ENCODE peak calls at places on chromosomes 3 and 15, in seven cellular contexts. Q is GM12891, R is SK-N-SH, J is H1, I is K562, X is GM12878, F is HepG2. G is an unnamed sample.

GRCh38 chr15:41908681-41909461 is 15.0 kb upstream of the SPTBN5 start:
- DNase-seq in R (no peak), X (no peak), I (no peak), J (no peak), Q (no peak), F (no peak), G (no peak)

GRCh38 chr3:18121020-18121419 is 304.1 kb downstream of the SATB1 start:
- DNase-seq in F (no peak), J (no peak), Q (no peak), I (no peak), X (no peak), R (no peak), G (no peak)

GRCh38 chr15:92930061-92930460 is 29.9 kb downstream of the CHD2 start:
- DNase-seq in I (no peak), J (no peak), R (no peak), X (no peak), F (no peak), Q (no peak), G (no peak)

GRCh38 chr3:56086355-56086754 is 381.9 kb downstream of the ERC2 start:
- DNase-seq in I (no peak), Q (no peak), X (no peak), R (no peak), F (no peak), J (no peak), G (no peak)

GRCh38 chr3:45937206-45938042 is 5.8 kb upstream of the CXCR6 start:
- DNase-seq in J (no peak), F (no peak), Q (no peak), X (no peak), R (no peak), I (no peak), G (no peak)

GRCh38 chr15:96330450-96331140 is at the start of gene NR2F2:
- DNase-seq in R (peak), X (peak), J (peak), F (peak), I (peak), Q (peak), G (peak)

GRCh38 chr3:4670352-4670751 is 177.2 kb downstream of the ITPR1 start:
- DNase-seq in Q (no peak), I (peak), X (no peak), R (peak), F (peak), J (no peak), G (no peak)

GRCh38 chr3:172210355-172210754 is 171.0 kb downstream of the FNDC3B start:
- DNase-seq in F (no peak), X (no peak), Q (no peak), J (no peak), I (no peak), R (no peak), G (no peak)

GRCh38 chr3:55000546-55000945 is 72.7 kb upstream of the LRTM1 start:
- DNase-seq in X (no peak), F (no peak), I (no peak), R (peak), Q (no peak), J (no peak), G (no peak)

GRCh38 chr3:151213881-151214280 is 10.9 kb upstream of the GPR171 start:
- DNase-seq in X (no peak), R (no peak), J (no peak), Q (no peak), I (no peak), F (no peak), G (no peak)

GRCh38 chr15:96325579-96326331 is 4.7 kb upstream of the NR2F2 start:
- DNase-seq in J (no peak), R (no peak), F (no peak), X (no peak), I (no peak), Q (no peak), G (no peak)

GRCh38 chr15:83999396-84000120 is 236.0 kb upstream of the GOLGA6L4 start:
- DNase-seq in F (no peak), I (no peak), Q (no peak), X (no peak), R (no peak), J (no peak), G (no peak)

GRCh38 chr15:96333194-96334016 is 2.9 kb downstream of the NR2F2 start:
- DNase-seq in X (no peak), J (peak), R (peak), Q (no peak), F (no peak), I (no peak), G (no peak)

GRCh38 chr3:123038751-123039150 is 11.2 kb upstream of the SEMA5B start:
- DNase-seq in X (no peak), I (no peak), F (no peak), Q (no peak), R (no peak), J (no peak), G (no peak)

GRCh38 chr15:81334768-81335447 is 11.0 kb upstream of the STARD5 start:
- DNase-seq in F (no peak), R (no peak), J (no peak), I (no peak), Q (no peak), X (no peak), G (no peak)

GRCh38 chr3:142450192-142450591 is 2.4 kb upstream of the XRN1 start:
- DNase-seq in Q (no peak), F (no peak), J (no peak), X (no peak), R (no peak), I (no peak), G (no peak)

GRCh38 chr3:40317061-40317676 is 7.7 kb downstream of the EIF1B start:
- DNase-seq in R (peak), F (peak), Q (peak), X (no peak), J (no peak), I (peak), G (no peak)

GRCh38 chr15:48962662-48963523 is 826 bp downstream of the SHC4 start:
- DNase-seq in Q (peak), X (no peak), F (no peak), I (no peak), R (peak), J (peak), G (peak)

GRCh38 chr3:58946875-58947274 is 103.0 kb downstream of the CFAP20DC start:
- DNase-seq in X (no peak), I (no peak), J (no peak), F (peak), R (no peak), Q (no peak), G (no peak)

GRCh38 chr15:27039163-27039562 is 68.2 kb downstream of the GABRG3 start:
- DNase-seq in I (no peak), R (no peak), J (no peak), F (no peak), Q (no peak), X (no peak), G (no peak)

GRCh38 chr3:43866529-43867353 is 176.0 kb downstream of the ABHD5 start:
- DNase-seq in F (no peak), I (no peak), Q (no peak), J (no peak), X (no peak), R (no peak), G (no peak)

GRCh38 chr15:101358895-101359294 is 63.8 kb upstream of the SNRPA1 start:
- DNase-seq in R (no peak), J (no peak), I (no peak), Q (no peak), F (peak), X (no peak), G (no peak)

GRCh38 chr3:180820400-180820799 is 92.1 kb upstream of the FXR1 start:
- DNase-seq in I (no peak), X (no peak), Q (no peak), F (no peak), J (no peak), R (no peak), G (no peak)

GRCh38 chr3:127712881-127713771 is 40.4 kb downstream of the ABTB1 start:
- DNase-seq in X (no peak), I (no peak), J (no peak), R (no peak), F (no peak), Q (no peak), G (no peak)
- TF ChIP-seq TAF1 in X (no peak), I (no peak), J (no peak), R (no peak), F (no peak), Q (no peak), G (no peak)

GRCh38 chr15:67090297-67091072 is 25.1 kb downstream of the SMAD3 start:
- DNase-seq in F (no peak), J (no peak), R (no peak), X (no peak), Q (no peak), I (no peak), G (no peak)
- TF ChIP-seq TAF1 in F (no peak), J (no peak), R (no peak), X (no peak), Q (no peak), I (no peak), G (no peak)

GRCh38 chr3:72353236-72354105 is 494.8 kb downstream of the SHQ1 start:
- DNase-seq in R (no peak), Q (no peak), F (no peak), J (no peak), I (no peak), X (no peak), G (no peak)

GRCh38 chr3:72351536-72351935 is 496.7 kb downstream of the SHQ1 start:
- DNase-seq in X (no peak), J (no peak), F (no peak), I (no peak), R (no peak), Q (no peak), G (no peak)

GRCh38 chr3:72350761-72351505 is 497.3 kb downstream of the SHQ1 start:
- DNase-seq in I (no peak), J (no peak), F (no peak), Q (no peak), X (no peak), R (no peak), G (no peak)

GRCh38 chr3:72354486-72354885 is 493.8 kb downstream of the SHQ1 start:
- DNase-seq in Q (no peak), X (no peak), J (no peak), I (no peak), F (no peak), R (no peak), G (no peak)

DNA sequence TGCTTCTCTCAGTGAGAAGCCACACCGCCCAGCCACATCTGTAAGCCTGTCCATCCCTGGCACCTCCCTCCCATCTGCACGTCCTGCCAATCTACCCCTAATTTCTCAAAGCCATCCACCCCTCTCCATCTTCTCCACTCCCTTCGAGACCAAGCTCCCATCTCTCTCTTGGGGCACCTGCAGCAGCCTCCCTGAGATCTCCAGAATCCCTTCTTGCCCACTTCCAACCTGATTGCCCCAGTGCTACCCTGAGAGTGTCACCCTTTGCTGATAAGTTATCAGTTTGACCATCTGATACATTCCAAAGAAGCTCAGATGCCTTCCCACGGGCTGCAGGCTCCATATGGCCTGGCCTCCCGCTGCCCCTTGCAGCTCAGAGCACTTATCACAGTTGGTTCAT is 496.1 kb downstream of the SHQ1 start:
- DNase-seq in J (no peak), Q (no peak), I (no peak), R (no peak), F (no peak), X (no peak), G (no peak)
- TF ChIP-seq TAF1 in J (no peak), Q (no peak), I (no peak), R (no peak), F (no peak), X (no peak), G (no peak)

GRCh38 chr3:129473766-129474152 is 33.7 kb downstream of the IFT122 start:
- DNase-seq in R (no peak), I (no peak), Q (no peak), X (no peak), F (no peak), J (no peak), G (no peak)

GRCh38 chr3:129469026-129469425 is 29.0 kb downstream of the IFT122 start:
- DNase-seq in I (no peak), F (no peak), X (no peak), R (no peak), J (no peak), Q (no peak), G (no peak)

GRCh38 chr3:129473067-129473765 is 33.2 kb downstream of the IFT122 start:
- DNase-seq in X (no peak), F (peak), I (no peak), R (no peak), Q (no peak), J (no peak), G (no peak)

GRCh38 chr3:129467934-129468333 is 27.9 kb downstream of the IFT122 start:
- DNase-seq in X (no peak), I (no peak), R (no peak), Q (no peak), F (peak), J (no peak), G (no peak)

GRCh38 chr3:129470861-129471260 is 30.8 kb downstream of the IFT122 start:
- DNase-seq in F (no peak), Q (no peak), I (no peak), J (no peak), R (no peak), X (no peak), G (no peak)
- TF ChIP-seq TAF1 in F (no peak), Q (no peak), I (no peak), J (no peak), R (no peak), X (no peak), G (no peak)

GRCh38 chr3:173891272-173892100 is 493.9 kb downstream of the NLGN1 start:
- DNase-seq in Q (no peak), F (no peak), X (no peak), I (no peak), R (no peak), J (no peak), G (no peak)
- TF ChIP-seq TAF1 in Q (no peak), F (no peak), X (no peak), I (no peak), R (no peak), J (no peak), G (no peak)

GRCh38 chr3:114320251-114320650 is 26.4 kb downstream of the TIGIT start:
- DNase-seq in Q (no peak), I (no peak), R (no peak), F (no peak), J (no peak), X (no peak), G (no peak)
- TF ChIP-seq TAF1 in Q (no peak), I (no peak), R (no peak), F (no peak), J (no peak), X (no peak), G (no peak)

DNA sequence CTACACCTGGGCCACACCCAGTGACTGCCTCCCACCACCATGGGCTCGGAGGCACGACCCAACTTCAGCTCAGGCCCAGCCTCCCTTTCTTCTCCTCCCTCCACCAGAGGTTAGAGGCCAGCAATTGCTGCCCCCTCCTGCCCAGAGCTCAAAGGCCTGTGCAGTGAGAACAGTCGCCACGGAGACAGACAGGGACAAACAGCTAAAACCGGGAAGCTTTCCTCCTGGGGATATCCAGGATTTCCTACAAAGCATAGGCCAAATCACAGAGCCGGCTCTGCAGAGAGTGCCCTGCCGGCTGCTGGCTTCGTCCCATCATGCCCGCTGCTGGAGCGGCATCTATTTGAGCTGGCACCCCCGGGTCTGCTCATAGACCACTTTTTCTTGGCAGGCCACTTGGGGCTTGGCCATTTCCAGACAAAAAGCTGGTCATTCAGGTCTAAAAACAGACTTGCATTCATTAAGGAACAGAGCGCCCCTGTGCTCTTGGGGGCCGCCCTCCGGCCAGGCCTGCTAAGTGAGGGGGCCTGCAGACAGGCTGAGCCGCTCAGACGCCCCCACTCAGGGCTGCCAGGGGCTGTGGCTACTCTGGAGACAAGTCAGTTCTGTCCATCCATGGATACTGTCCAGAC is 17.5 kb downstream of the GRAMD2A start:
- DNase-seq in F (peak), R (no peak), Q (no peak), I (no peak), X (no peak), J (no peak), G (no peak)
- TF ChIP-seq TAF1 in F (no peak), R (no peak), Q (no peak), I (no peak), X (no peak), J (no peak), G (no peak)

GRCh38 chr15:65085207-65085753 is 8.7 kb downstream of the KBTBD13 start:
- DNase-seq in I (no peak), F (no peak), J (no peak), Q (no peak), X (no peak), R (no peak), G (no peak)

GRCh38 chr15:65087873-65088642 is 11.5 kb downstream of the KBTBD13 start:
- DNase-seq in Q (no peak), X (no peak), J (no peak), R (no peak), F (no peak), I (no peak), G (no peak)

GRCh38 chr15:65087411-65087810 is 10.9 kb downstream of the KBTBD13 start:
- DNase-seq in J (no peak), F (no peak), I (no peak), R (no peak), X (no peak), Q (no peak), G (no peak)

GRCh38 chr15:65085990-65086679 is 9.6 kb downstream of the KBTBD13 start:
- DNase-seq in Q (no peak), X (no peak), F (peak), J (peak), I (peak), R (peak), G (no peak)

GRCh38 chr15:65086680-65087111 is 10.2 kb downstream of the KBTBD13 start:
- DNase-seq in F (no peak), J (no peak), I (no peak), Q (no peak), X (no peak), R (peak), G (no peak)
- TF ChIP-seq TAF1 in F (no peak), J (no peak), I (no peak), Q (no peak), X (no peak), R (no peak), G (no peak)

GRCh38 chr15:43143203-43143941 is 10.0 kb downstream of the TMEM62 start:
- DNase-seq in Q (no peak), X (no peak), J (no peak), R (no peak), F (no peak), I (no peak), G (no peak)
- TF ChIP-seq TAF1 in Q (no peak), X (no peak), J (no peak), R (no peak), F (no peak), I (no peak), G (no peak)

DNA sequence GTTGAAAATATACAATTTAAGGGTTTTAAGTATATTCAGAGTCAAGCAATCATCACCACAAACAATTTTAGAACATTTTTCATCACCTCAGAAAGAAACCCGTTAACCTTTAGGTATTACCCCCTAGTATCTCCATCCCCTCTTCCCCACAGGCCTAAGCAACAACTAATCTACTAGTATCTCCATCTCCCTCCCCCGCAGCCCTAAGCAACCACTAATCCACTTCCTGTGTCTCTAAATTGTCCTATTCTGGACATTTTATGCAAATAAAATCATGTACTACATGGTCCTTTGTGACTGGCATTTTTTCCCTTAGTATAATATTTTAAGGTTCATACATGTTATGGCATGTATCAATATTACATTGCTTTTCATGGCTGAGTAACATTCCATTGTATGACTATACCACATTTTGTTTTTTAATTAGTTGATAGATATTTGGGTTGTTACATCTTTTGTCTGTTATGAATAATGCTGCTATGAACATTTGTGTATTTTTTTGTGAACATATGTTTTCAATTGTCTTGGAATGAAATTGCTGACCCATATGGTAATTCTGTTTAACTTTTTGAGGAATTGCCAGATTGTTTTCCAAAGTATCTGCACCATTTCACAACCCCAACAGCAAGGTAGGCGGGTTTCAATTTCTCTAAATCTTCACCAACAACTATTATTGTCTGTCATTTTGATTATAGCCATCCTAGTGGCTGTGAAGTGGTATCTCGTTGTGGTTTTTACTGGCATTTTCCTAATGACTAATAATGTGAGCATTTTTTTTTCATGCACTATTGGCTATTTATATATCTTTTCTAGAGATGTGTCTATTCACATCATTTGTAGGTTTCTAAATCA is 215.6 kb upstream of the CD96 start:
- DNase-seq in F (no peak), I (no peak), R (no peak), X (no peak), Q (no peak), J (no peak), G (no peak)
- TF ChIP-seq TAF1 in F (no peak), I (no peak), R (no peak), X (no peak), Q (no peak), J (no peak), G (no peak)